ENCODE peak calls at places on chromosomes 2 and 18, in four cellular contexts. One of them, this sample, is unnamed.

GRCh38 chr18:48385595-48385994 is 23.6 kb downstream of the ZBTB7C start:
- DNase-seq in PC-9: no peak
- DNase-seq in fibroblast of lung: no peak
- DNase-seq in GM23248: no peak
- DNase-seq in this sample: no peak

GRCh38 chr2:132757676-132758075 is 87.7 kb upstream of the LYPD1 start:
- DNase-seq in PC-9: no peak
- DNase-seq in fibroblast of lung: peak
- DNase-seq in GM23248: peak
- DNase-seq in this sample: no peak

GRCh38 chr18:6015364-6015763 is 120.0 kb upstream of the TMEM200C start:
- DNase-seq in PC-9: no peak
- DNase-seq in fibroblast of lung: peak
- DNase-seq in GM23248: peak
- DNase-seq in this sample: no peak

GRCh38 chr2:229033816-229034215 is 237.3 kb downstream of the PID1 start:
- DNase-seq in PC-9: no peak
- DNase-seq in fibroblast of lung: no peak
- DNase-seq in GM23248: peak
- DNase-seq in this sample: no peak

GRCh38 chr2:158620656-158621055 is 163.9 kb downstream of the PKP4 start:
- DNase-seq in PC-9: no peak
- DNase-seq in fibroblast of lung: no peak
- DNase-seq in GM23248: no peak
- DNase-seq in this sample: no peak

GRCh38 chr18:3451989-3452749 is 2.2 kb downstream of the TGIF1 start:
- DNase-seq in PC-9: peak
- DNase-seq in fibroblast of lung: peak
- DNase-seq in GM23248: peak
- DNase-seq in this sample: no peak

GRCh38 chr2:106065268-106065982 is 128.7 kb downstream of the UXS1 start:
- DNase-seq in PC-9: no peak
- DNase-seq in fibroblast of lung: no peak
- DNase-seq in GM23248: no peak
- DNase-seq in this sample: no peak

GRCh38 chr2:219207884-219208740 is 1.5 kb downstream of the ZFAND2B start:
- DNase-seq in PC-9: peak
- DNase-seq in fibroblast of lung: peak
- DNase-seq in GM23248: peak
- DNase-seq in this sample: no peak

GRCh38 chr2:133734699-133735098 is 166.4 kb upstream of the NCKAP5 start:
- DNase-seq in PC-9: no peak
- DNase-seq in fibroblast of lung: peak
- DNase-seq in GM23248: no peak
- DNase-seq in this sample: no peak

GRCh38 chr2:42044939-42045338 is 2.9 kb upstream of the PKDCC start:
- DNase-seq in PC-9: no peak
- DNase-seq in fibroblast of lung: no peak
- DNase-seq in GM23248: no peak
- DNase-seq in this sample: no peak

GRCh38 chr2:42046819-42047487 is 868 bp upstream of the PKDCC start:
- DNase-seq in PC-9: no peak
- DNase-seq in fibroblast of lung: peak
- DNase-seq in GM23248: peak
- DNase-seq in this sample: no peak

GRCh38 chr2:42047488-42048317 is at the start of gene PKDCC:
- DNase-seq in PC-9: peak
- DNase-seq in fibroblast of lung: peak
- DNase-seq in GM23248: peak
- DNase-seq in this sample: no peak

GRCh38 chr2:42045389-42045788 is 2.4 kb upstream of the PKDCC start:
- DNase-seq in PC-9: no peak
- DNase-seq in fibroblast of lung: no peak
- DNase-seq in GM23248: no peak
- DNase-seq in this sample: no peak

GRCh38 chr2:42045956-42046748 is 1.7 kb upstream of the PKDCC start:
- DNase-seq in PC-9: no peak
- DNase-seq in fibroblast of lung: no peak
- DNase-seq in GM23248: no peak
- DNase-seq in this sample: no peak
- TF ChIP-seq EZH2 in PC-9: no peak
- TF ChIP-seq EZH2 in fibroblast of lung: no peak
- TF ChIP-seq EZH2 in GM23248: no peak
- TF ChIP-seq EZH2 in this sample: no peak

DNA sequence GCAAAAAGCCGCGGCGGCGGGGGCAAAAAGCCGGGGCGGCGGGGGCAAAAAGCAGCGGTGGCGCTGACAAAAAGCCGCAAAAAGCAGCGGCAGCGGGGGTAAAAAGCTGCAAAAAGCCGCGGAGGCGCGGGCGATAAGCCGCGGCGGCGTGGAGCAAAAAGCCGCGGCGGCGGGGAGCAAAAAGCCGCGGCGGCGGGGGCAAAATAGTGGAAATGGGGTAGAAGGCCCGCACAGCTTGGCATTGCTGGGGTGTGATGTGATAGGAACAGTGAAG is 450.1 kb downstream of the ANKRD30B start:
- DNase-seq in PC-9: no peak
- DNase-seq in fibroblast of lung: no peak
- DNase-seq in GM23248: peak
- DNase-seq in this sample: no peak
- H3K27ac ChIP-seq in PC-9: no peak
- H3K27ac ChIP-seq in fibroblast of lung: no peak
- H3K27ac ChIP-seq in GM23248: no peak
- H3K27ac ChIP-seq in this sample: no peak

DNA sequence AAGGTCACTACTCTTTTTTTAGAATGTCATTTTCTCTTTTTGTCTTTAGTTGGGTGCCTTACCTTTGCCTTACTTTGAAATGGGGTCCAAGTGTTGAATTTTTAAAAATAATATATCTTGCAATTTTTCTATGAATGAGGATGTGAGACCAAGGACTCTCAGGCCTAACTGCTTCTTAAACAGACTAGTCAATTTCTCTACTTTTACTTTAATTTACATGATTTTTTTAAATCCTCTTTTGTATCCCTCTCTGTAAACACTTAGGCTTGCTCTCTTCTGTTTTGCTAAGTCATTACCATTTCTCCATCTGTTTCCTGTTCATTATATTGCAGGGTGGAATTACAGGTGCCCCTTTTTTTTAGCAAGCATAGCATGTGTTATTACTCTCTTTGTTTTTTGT is 261.7 kb downstream of the SPAG16 start:
- DNase-seq in PC-9: no peak
- DNase-seq in fibroblast of lung: no peak
- DNase-seq in GM23248: no peak
- DNase-seq in this sample: no peak
- H3K4me3 ChIP-seq in PC-9: no peak
- H3K4me3 ChIP-seq in fibroblast of lung: no peak
- H3K4me3 ChIP-seq in GM23248: no peak
- H3K4me3 ChIP-seq in this sample: no peak

DNA sequence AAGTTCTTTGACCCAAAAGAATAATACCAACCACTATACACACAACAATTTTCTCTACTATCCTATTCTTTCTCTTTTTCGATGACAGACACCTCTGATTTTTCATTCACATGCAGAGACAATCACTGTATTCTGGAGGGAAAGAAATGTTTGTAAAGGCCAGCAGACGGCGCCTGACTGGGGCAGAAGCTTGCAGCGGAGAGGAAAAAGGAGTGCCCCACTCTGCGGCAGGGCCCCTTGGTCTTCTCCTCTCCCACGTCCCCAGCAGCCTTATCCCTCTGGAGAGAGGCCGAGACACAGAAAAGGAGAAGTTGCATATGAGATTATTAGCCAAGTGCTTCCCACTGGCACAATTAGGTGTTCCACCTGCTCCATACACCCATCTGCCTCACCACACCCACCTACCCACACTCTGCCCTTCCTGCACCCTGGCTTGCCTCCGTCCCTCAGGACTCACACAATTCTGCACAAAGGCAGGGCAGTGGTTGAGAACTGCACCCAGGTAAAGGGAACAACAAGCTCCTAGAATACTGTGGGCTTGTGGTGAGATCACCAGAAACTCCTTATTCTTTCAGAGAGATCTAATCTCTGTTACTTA is 687.3 kb downstream of the NRXN1 start:
- DNase-seq in PC-9: no peak
- DNase-seq in fibroblast of lung: no peak
- DNase-seq in GM23248: no peak
- DNase-seq in this sample: no peak
- TF ChIP-seq EZH2 in PC-9: no peak
- TF ChIP-seq EZH2 in fibroblast of lung: no peak
- TF ChIP-seq EZH2 in GM23248: no peak
- TF ChIP-seq EZH2 in this sample: no peak

GRCh38 chr18:58638446-58638845 is 9.6 kb upstream of the ALPK2 start:
- DNase-seq in PC-9: no peak
- DNase-seq in fibroblast of lung: peak
- DNase-seq in GM23248: no peak
- DNase-seq in this sample: no peak

GRCh38 chr18:58639237-58639636 is 10.3 kb upstream of the ALPK2 start:
- DNase-seq in PC-9: no peak
- DNase-seq in fibroblast of lung: no peak
- DNase-seq in GM23248: no peak
- DNase-seq in this sample: no peak

GRCh38 chr18:58640891-58641610 is 12.2 kb upstream of the ALPK2 start:
- DNase-seq in PC-9: no peak
- DNase-seq in fibroblast of lung: no peak
- DNase-seq in GM23248: no peak
- DNase-seq in this sample: no peak

GRCh38 chr18:58639751-58640427 is 11.0 kb upstream of the ALPK2 start:
- DNase-seq in PC-9: no peak
- DNase-seq in fibroblast of lung: peak
- DNase-seq in GM23248: peak
- DNase-seq in this sample: peak

DNA sequence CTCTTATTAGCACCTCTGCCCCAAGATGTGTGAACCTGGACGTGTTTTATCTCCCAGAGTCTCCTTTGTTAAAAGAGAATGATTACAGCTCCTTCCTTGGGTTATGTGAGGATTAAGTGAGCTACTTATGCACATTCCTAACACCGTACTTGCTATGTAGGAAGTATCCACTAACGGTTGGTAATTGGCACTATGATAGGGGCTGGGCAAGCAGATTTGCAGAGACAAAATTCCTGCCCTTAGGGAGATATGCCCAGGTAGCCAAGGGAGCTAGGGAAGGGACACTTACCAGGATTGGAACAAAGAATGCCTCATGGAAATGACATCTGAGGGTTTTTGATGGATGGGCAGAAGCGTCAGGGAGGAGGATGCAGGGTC is 11.5 kb upstream of the ALPK2 start:
- DNase-seq in PC-9: no peak
- DNase-seq in fibroblast of lung: peak
- DNase-seq in GM23248: no peak
- DNase-seq in this sample: no peak
- H3K27ac ChIP-seq in PC-9: peak
- H3K27ac ChIP-seq in fibroblast of lung: no peak
- H3K27ac ChIP-seq in GM23248: peak
- H3K27ac ChIP-seq in this sample: peak

DNA sequence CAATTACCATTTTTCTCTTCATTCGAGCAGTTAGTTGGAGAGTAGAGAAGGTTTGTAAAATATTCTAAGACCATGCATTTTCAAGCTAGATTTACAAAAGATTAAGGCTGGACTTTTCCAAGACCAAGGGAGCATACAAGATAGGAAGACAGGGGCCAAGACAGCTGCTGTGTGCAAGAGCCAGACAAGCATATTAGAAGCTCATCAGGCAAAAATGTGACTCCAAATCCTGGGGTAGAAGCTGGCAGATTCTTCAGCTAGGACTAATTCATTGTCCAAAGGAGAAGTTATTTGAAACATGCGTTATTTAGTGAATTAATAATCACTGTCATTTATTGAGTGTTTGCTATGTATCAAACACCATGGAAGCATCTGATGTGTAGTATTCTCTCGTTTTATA is 253.4 kb downstream of the EPHA4 start:
- DNase-seq in PC-9: no peak
- DNase-seq in fibroblast of lung: peak
- DNase-seq in GM23248: peak
- DNase-seq in this sample: no peak
- H3K4me3 ChIP-seq in PC-9: no peak
- H3K4me3 ChIP-seq in fibroblast of lung: no peak
- H3K4me3 ChIP-seq in GM23248: no peak
- H3K4me3 ChIP-seq in this sample: no peak